ENCODE peak calls at places on chromosomes 2 and 18, in seven cellular contexts. T is Karpas-422; D is stomach; V is stimulated activated naive B cell treated with anti-CD40 and anti-IgM and Interleukin-4, amounts not matched to agents 10 μg/mL and 1 μg/mL and 100 μg/mL, for 72 hours; M is Peyer's patch; K is activated CD4-positive, alpha-beta T cell treated with anti-CD3 and anti-CD28 coated beads, Interleukin-2, amount 50 U/mL, for 4 hours; J is CD4-positive, alpha-beta memory T cell. B is an unnamed sample.

GRCh38 chr2:37344453-37345361 is at the start of gene QPCT:
- DNase-seq in T (peak; percentile 46), D (peak; percentile 43), V (peak; percentile 30), M (peak; percentile 61), K (peak; percentile 43), J (peak; percentile 50), B (peak; percentile 40)

GRCh38 chr2:144509548-144510205 is 10.2 kb downstream of the ZEB2 start:
- DNase-seq in T (no peak), D (no peak), V (no peak), M (no peak), K (no peak), J (no peak), B (no peak)

GRCh38 chr2:205758051-205758450 is 75.8 kb downstream of the NRP2 start:
- DNase-seq in T (no peak), D (no peak), V (no peak), M (no peak), K (no peak), J (no peak), B (no peak)

GRCh38 chr2:230234845-230235244 is 9.3 kb downstream of the SP140 start:
- DNase-seq in T (no peak), D (no peak), V (peak; percentile 19), M (no peak), K (no peak), J (no peak), B (no peak)

GRCh38 chr18:57446322-57446721 is 11.1 kb downstream of the ONECUT2 start:
- DNase-seq in T (peak; percentile 73), D (no peak), V (no peak), M (no peak), K (no peak), J (no peak), B (no peak)

GRCh38 chr2:120436885-120437603 is 91.1 kb downstream of the INHBB start:
- DNase-seq in T (peak; percentile 84), D (peak; percentile 41), V (no peak), M (no peak), K (no peak), J (no peak), B (no peak)

GRCh38 chr18:70321616-70322015 is 32.8 kb downstream of the SOCS6 start:
- DNase-seq in T (no peak), D (no peak), V (no peak), M (no peak), K (no peak), J (no peak), B (no peak)

GRCh38 chr2:188494906-188495305 is 203.2 kb downstream of the GULP1 start:
- DNase-seq in T (no peak), D (no peak), V (no peak), M (no peak), K (no peak), J (no peak), B (no peak)

GRCh38 chr18:5294618-5295230 is 802 bp downstream of the ZBTB14 start:
- DNase-seq in T (peak; percentile 88), D (peak; percentile 56), V (peak; percentile 51), M (peak; percentile 81), K (peak; percentile 45), J (peak; percentile 77), B (peak; percentile 57)

GRCh38 chr2:221096651-221097567 is 475.2 kb downstream of the EPHA4 start:
- DNase-seq in T (no peak), D (no peak), V (no peak), M (no peak), K (no peak), J (no peak), B (no peak)

GRCh38 chr2:27735263-27735904 is 36.1 kb upstream of the MRPL33 start:
- DNase-seq in T (no peak), D (peak; percentile 79), V (no peak), M (peak; percentile 86), K (peak; percentile 61), J (peak; percentile 29), B (peak; percentile 13)

GRCh38 chr2:215973954-215974699 is 39.2 kb downstream of the MREG start:
- DNase-seq in T (no peak), D (no peak), V (no peak), M (no peak), K (no peak), J (no peak), B (no peak)

GRCh38 chr2:229734410-229734809 is 20.1 kb upstream of the DNER start:
- DNase-seq in T (no peak), D (no peak), V (no peak), M (no peak), K (no peak), J (no peak), B (no peak)

GRCh38 chr18:48627216-48627615 is 88.4 kb downstream of the CTIF start:
- DNase-seq in T (peak; percentile 9), D (no peak), V (no peak), M (no peak), K (no peak), J (no peak), B (no peak)

GRCh38 chr2:180015951-180016709 is 9.0 kb upstream of the CWC22 start:
- DNase-seq in T (no peak), D (no peak), V (no peak), M (no peak), K (no peak), J (no peak), B (no peak)

GRCh38 chr2:18149660-18150246 is 271.3 kb downstream of the KCNS3 start:
- DNase-seq in T (peak; percentile 86), D (no peak), V (no peak), M (no peak), K (no peak), J (no peak), B (no peak)

GRCh38 chr2:45992746-45993475 is 304.3 kb upstream of the EPAS1 start:
- DNase-seq in T (no peak), D (no peak), V (no peak), M (no peak), K (no peak), J (no peak), B (no peak)

GRCh38 chr2:17822452-17823117 is 6.3 kb downstream of the MSGN1 start:
- DNase-seq in T (peak; percentile 80), D (no peak), V (no peak), M (no peak), K (no peak), J (no peak), B (no peak)

GRCh38 chr2:219627105-219628100 is at the start of gene SLC4A3:
- DNase-seq in T (no peak), D (peak; percentile 31), V (no peak), M (peak; percentile 44), K (no peak), J (no peak), B (no peak)

GRCh38 chr18:29060349-29060748 is 883.4 kb upstream of the CDH2 start:
- DNase-seq in T (no peak), D (no peak), V (no peak), M (no peak), K (no peak), J (no peak), B (no peak)

GRCh38 chr2:203225423-203226039 is 13.3 kb upstream of the CYP20A1 start:
- DNase-seq in T (peak; percentile 76), D (no peak), V (no peak), M (no peak), K (peak; percentile 27), J (peak; percentile 37), B (peak; percentile 15)

GRCh38 chr18:8767356-8767755 is 62.0 kb downstream of the MTCL1 start:
- DNase-seq in T (no peak), D (no peak), V (no peak), M (no peak), K (no peak), J (no peak), B (no peak)

GRCh38 chr18:63161728-63162195 is 157.8 kb downstream of the BCL2 start:
- DNase-seq in T (peak; percentile 75), D (peak; percentile 62), V (peak; percentile 89), M (peak; percentile 67), K (peak; percentile 75), J (peak; percentile 89), B (peak; percentile 77)

GRCh38 chr2:208356846-208357574 is 49.6 kb upstream of the PTH2R start:
- DNase-seq in T (no peak), D (no peak), V (no peak), M (no peak), K (no peak), J (no peak), B (no peak)

GRCh38 chr2:230877737-230878598 is 13.2 kb downstream of the ITM2C start:
- DNase-seq in T (peak; percentile 69), D (no peak), V (peak; percentile 36), M (peak; percentile 58), K (no peak), J (no peak), B (no peak)

GRCh38 chr2:196783431-196784094 is 15.9 kb downstream of the GTF3C3 start:
- DNase-seq in T (no peak), D (no peak), V (no peak), M (no peak), K (no peak), J (no peak), B (no peak)

GRCh38 chr2:42830922-42831574 is 38.7 kb upstream of the HAAO start:
- DNase-seq in T (no peak), D (no peak), V (no peak), M (no peak), K (no peak), J (no peak), B (no peak)

GRCh38 chr2:48448274-48449061 is 81.5 kb upstream of the STON1 start:
- DNase-seq in T (no peak), D (no peak), V (no peak), M (no peak), K (no peak), J (peak; percentile 52), B (no peak)

GRCh38 chr2:70890469-70891065 is 45.1 kb upstream of the ATP6V1B1 start:
- DNase-seq in T (no peak), D (peak; percentile 7), V (no peak), M (no peak), K (no peak), J (no peak), B (no peak)

GRCh38 chr18:55547705-55548056 is 40.3 kb downstream of the TCF4 start:
- DNase-seq in T (no peak), D (no peak), V (no peak), M (no peak), K (no peak), J (no peak), B (no peak)

GRCh38 chr18:400466-400865 is 100.0 kb downstream of the COLEC12 start:
- DNase-seq in T (no peak), D (no peak), V (no peak), M (no peak), K (no peak), J (no peak), B (no peak)

GRCh38 chr2:236824836-236825235 is 255.2 kb downstream of the ACKR3 start:
- DNase-seq in T (no peak), D (peak; percentile 77), V (no peak), M (no peak), K (no peak), J (no peak), B (no peak)